ENCODE peak calls at places on chromosomes 11 and 22, in eight cellular contexts. A is NCI-H1930, F is right lobe of liver, B is hepatic stellate cell, J is A673, Q is ELF-1, S is esophagus squamous epithelium, O is GM20000. V is an unnamed sample.

GRCh38 chr11:3340025-3340424 is 38.9 kb downstream of the ZNF195 start:
- DNase-seq in J (no peak), S (no peak), A (no peak), F (no peak), Q (peak), O (no peak), B (peak), V (no peak)

GRCh38 chr22:24089951-24090350 is 78.8 kb downstream of the CABIN1 start:
- DNase-seq in S (no peak), B (no peak), F (peak), O (no peak), Q (no peak), A (no peak), J (no peak), V (no peak)

GRCh38 chr11:33893711-33894401 is 2.0 kb upstream of the LMO2 start:
- DNase-seq in O (peak), B (no peak), J (no peak), S (no peak), A (no peak), F (no peak), Q (no peak), V (peak)

GRCh38 chr22:35648066-35649025 is at the start of gene APOL6:
- DNase-seq in S (no peak), O (peak), F (peak), A (no peak), B (peak), J (peak), Q (peak), V (peak)

GRCh38 chr11:72602250-72602904 is 71.8 kb downstream of the PDE2A start:
- DNase-seq in A (no peak), O (no peak), B (no peak), S (no peak), J (no peak), Q (no peak), F (no peak), V (no peak)

GRCh38 chr11:64340671-64341335 is 799 bp downstream of the CCDC88B start:
- DNase-seq in B (no peak), F (peak), S (no peak), A (no peak), Q (peak), O (peak), J (no peak), V (peak)

GRCh38 chr11:132052904-132053303 is 682.5 kb downstream of the NTM start:
- DNase-seq in Q (no peak), B (no peak), O (no peak), S (no peak), F (no peak), A (no peak), J (no peak), V (no peak)

GRCh38 chr22:37492428-37493344 is 6.5 kb upstream of the MFNG start:
- DNase-seq in A (no peak), F (no peak), O (peak), B (peak), J (peak), Q (peak), S (no peak), V (peak)

GRCh38 chr11:103338621-103339484 is 229.6 kb downstream of the DYNC2H1 start:
- DNase-seq in J (peak), S (no peak), O (no peak), B (no peak), F (no peak), A (no peak), Q (peak), V (peak)

GRCh38 chr22:45738206-45738605 is 66.6 kb downstream of the ATXN10 start:
- DNase-seq in J (no peak), B (peak), F (no peak), Q (no peak), O (no peak), S (no peak), A (no peak), V (no peak)

GRCh38 chr11:122069946-122070345 is 46.1 kb downstream of the BLID start:
- DNase-seq in S (no peak), J (peak), F (no peak), O (peak), Q (peak), A (peak), B (peak), V (peak)

GRCh38 chr11:2086239-2087040 is 52.7 kb downstream of the IGF2 start:
- DNase-seq in B (no peak), S (no peak), Q (no peak), J (no peak), A (no peak), F (peak), O (no peak), V (no peak)

GRCh38 chr11:122045181-122045586 is 70.8 kb downstream of the BLID start:
- DNase-seq in S (no peak), J (peak), F (no peak), A (no peak), B (peak), O (no peak), Q (no peak), V (no peak)

GRCh38 chr22:25814685-25815084 is 72.7 kb downstream of the MYO18B start:
- DNase-seq in J (no peak), A (no peak), O (no peak), S (no peak), B (no peak), Q (no peak), F (no peak), V (no peak)

GRCh38 chr11:64298966-64299846 is 952 bp upstream of the CATSPERZ start:
- DNase-seq in B (no peak), S (no peak), F (no peak), O (peak), Q (peak), A (no peak), J (no peak), V (no peak)

GRCh38 chr22:35375031-35375430 is 5.9 kb upstream of the HMOX1 start:
- DNase-seq in B (no peak), O (no peak), A (no peak), F (no peak), Q (no peak), J (no peak), S (no peak), V (peak)